ENCODE peak calls at places on chromosomes 6 and 20, in nine cellular contexts. One of them, this sample, is unnamed.

GRCh38 chr20:62816879-62817873 is at the start of gene COL9A3:
- DNase-seq in A549: no peak
- DNase-seq in uterus: no peak
- DNase-seq in fibroblast of lung: no peak
- DNase-seq in prostate gland: no peak
- DNase-seq in spleen: no peak
- DNase-seq in coronary artery: no peak
- DNase-seq in heart left ventricle: no peak
- DNase-seq in thyroid gland: peak
- DNase-seq in this sample: no peak

GRCh38 chr6:148291876-148292275 is 50.8 kb upstream of the SASH1 start:
- DNase-seq in spleen: no peak
- DNase-seq in A549: no peak
- DNase-seq in fibroblast of lung: peak
- DNase-seq in prostate gland: no peak
- DNase-seq in heart left ventricle: no peak
- DNase-seq in thyroid gland: no peak
- DNase-seq in uterus: no peak
- DNase-seq in coronary artery: no peak
- DNase-seq in this sample: no peak

GRCh38 chr20:22924036-22924737 is 110.9 kb upstream of the SSTR4 start:
- DNase-seq in spleen: no peak
- DNase-seq in A549: no peak
- DNase-seq in thyroid gland: no peak
- DNase-seq in uterus: no peak
- DNase-seq in fibroblast of lung: no peak
- DNase-seq in coronary artery: no peak
- DNase-seq in prostate gland: no peak
- DNase-seq in heart left ventricle: peak
- DNase-seq in this sample: peak

GRCh38 chr6:119182875-119183274 is 104.4 kb upstream of the FAM184A start:
- DNase-seq in spleen: no peak
- DNase-seq in A549: no peak
- DNase-seq in uterus: no peak
- DNase-seq in thyroid gland: no peak
- DNase-seq in fibroblast of lung: no peak
- DNase-seq in prostate gland: no peak
- DNase-seq in heart left ventricle: no peak
- DNase-seq in coronary artery: no peak
- DNase-seq in this sample: no peak

GRCh38 chr20:5031206-5031557 is 29.9 kb upstream of the SLC23A2 start:
- DNase-seq in prostate gland: no peak
- DNase-seq in fibroblast of lung: no peak
- DNase-seq in A549: no peak
- DNase-seq in coronary artery: no peak
- DNase-seq in uterus: no peak
- DNase-seq in spleen: no peak
- DNase-seq in thyroid gland: no peak
- DNase-seq in heart left ventricle: no peak
- DNase-seq in this sample: no peak

GRCh38 chr6:15487262-15487661 is 175.6 kb downstream of the DTNBP1 start:
- DNase-seq in prostate gland: no peak
- DNase-seq in heart left ventricle: no peak
- DNase-seq in spleen: no peak
- DNase-seq in fibroblast of lung: no peak
- DNase-seq in coronary artery: no peak
- DNase-seq in A549: no peak
- DNase-seq in thyroid gland: no peak
- DNase-seq in uterus: no peak
- DNase-seq in this sample: no peak

GRCh38 chr6:145044606-145045275 is 690.6 kb downstream of the EPM2A start:
- DNase-seq in A549: no peak
- DNase-seq in uterus: no peak
- DNase-seq in coronary artery: no peak
- DNase-seq in heart left ventricle: no peak
- DNase-seq in fibroblast of lung: peak
- DNase-seq in thyroid gland: no peak
- DNase-seq in spleen: no peak
- DNase-seq in prostate gland: no peak
- DNase-seq in this sample: no peak

GRCh38 chr20:17961600-17961965 is 7.0 kb downstream of the SNX5 start:
- DNase-seq in thyroid gland: no peak
- DNase-seq in heart left ventricle: no peak
- DNase-seq in spleen: no peak
- DNase-seq in coronary artery: no peak
- DNase-seq in fibroblast of lung: no peak
- DNase-seq in A549: no peak
- DNase-seq in uterus: no peak
- DNase-seq in prostate gland: no peak
- DNase-seq in this sample: no peak

GRCh38 chr6:157879034-157879872 is 56.2 kb downstream of the SNX9 start:
- DNase-seq in heart left ventricle: no peak
- DNase-seq in A549: no peak
- DNase-seq in spleen: no peak
- DNase-seq in uterus: no peak
- DNase-seq in thyroid gland: no peak
- DNase-seq in coronary artery: no peak
- DNase-seq in prostate gland: no peak
- DNase-seq in fibroblast of lung: no peak
- DNase-seq in this sample: no peak
- H3K27ac ChIP-seq in heart left ventricle: no peak
- H3K27ac ChIP-seq in A549: no peak
- H3K27ac ChIP-seq in spleen: no peak
- H3K27ac ChIP-seq in uterus: no peak
- H3K27ac ChIP-seq in thyroid gland: no peak
- H3K27ac ChIP-seq in coronary artery: no peak
- H3K27ac ChIP-seq in prostate gland: no peak
- H3K27ac ChIP-seq in fibroblast of lung: no peak
- H3K27ac ChIP-seq in this sample: no peak

GRCh38 chr6:129312865-129313264 is 397.1 kb downstream of the ARHGAP18 start:
- DNase-seq in uterus: no peak
- DNase-seq in heart left ventricle: peak
- DNase-seq in thyroid gland: peak
- DNase-seq in prostate gland: no peak
- DNase-seq in spleen: no peak
- DNase-seq in coronary artery: no peak
- DNase-seq in fibroblast of lung: peak
- DNase-seq in A549: peak
- DNase-seq in this sample: no peak
- H3K4me3 ChIP-seq in uterus: no peak
- H3K4me3 ChIP-seq in heart left ventricle: no peak
- H3K4me3 ChIP-seq in thyroid gland: no peak
- H3K4me3 ChIP-seq in prostate gland: no peak
- H3K4me3 ChIP-seq in spleen: no peak
- H3K4me3 ChIP-seq in coronary artery: no peak
- H3K4me3 ChIP-seq in fibroblast of lung: no peak
- H3K4me3 ChIP-seq in A549: no peak
- H3K4me3 ChIP-seq in this sample: no peak

GRCh38 chr20:58142843-58143185 is 85.6 kb downstream of the ANKRD60 start:
- DNase-seq in A549: no peak
- DNase-seq in fibroblast of lung: no peak
- DNase-seq in heart left ventricle: no peak
- DNase-seq in spleen: no peak
- DNase-seq in thyroid gland: no peak
- DNase-seq in uterus: no peak
- DNase-seq in coronary artery: peak
- DNase-seq in prostate gland: no peak
- DNase-seq in this sample: no peak
- TF ChIP-seq CTCF in A549: no peak
- TF ChIP-seq CTCF in fibroblast of lung: no peak
- TF ChIP-seq CTCF in heart left ventricle: no peak
- TF ChIP-seq CTCF in spleen: no peak
- TF ChIP-seq CTCF in thyroid gland: no peak
- TF ChIP-seq CTCF in uterus: no peak
- TF ChIP-seq CTCF in coronary artery: no peak
- TF ChIP-seq CTCF in prostate gland: no peak
- TF ChIP-seq CTCF in this sample: no peak

GRCh38 chr6:14119764-14120163 is 2.2 kb downstream of the CD83 start:
- DNase-seq in thyroid gland: no peak
- DNase-seq in prostate gland: no peak
- DNase-seq in fibroblast of lung: no peak
- DNase-seq in heart left ventricle: no peak
- DNase-seq in uterus: peak
- DNase-seq in coronary artery: no peak
- DNase-seq in A549: no peak
- DNase-seq in spleen: no peak
- DNase-seq in this sample: no peak

GRCh38 chr6:14121936-14122344 is 4.4 kb downstream of the CD83 start:
- DNase-seq in spleen: no peak
- DNase-seq in coronary artery: no peak
- DNase-seq in uterus: no peak
- DNase-seq in A549: no peak
- DNase-seq in fibroblast of lung: no peak
- DNase-seq in thyroid gland: no peak
- DNase-seq in prostate gland: no peak
- DNase-seq in heart left ventricle: no peak
- DNase-seq in this sample: no peak

GRCh38 chr6:14118091-14118439 is 493 bp downstream of the CD83 start:
- DNase-seq in spleen: no peak
- DNase-seq in heart left ventricle: no peak
- DNase-seq in prostate gland: no peak
- DNase-seq in thyroid gland: no peak
- DNase-seq in A549: no peak
- DNase-seq in fibroblast of lung: no peak
- DNase-seq in uterus: no peak
- DNase-seq in coronary artery: no peak
- DNase-seq in this sample: no peak

GRCh38 chr6:14118444-14118843 is 872 bp downstream of the CD83 start:
- DNase-seq in uterus: no peak
- DNase-seq in prostate gland: no peak
- DNase-seq in heart left ventricle: no peak
- DNase-seq in thyroid gland: no peak
- DNase-seq in fibroblast of lung: no peak
- DNase-seq in spleen: no peak
- DNase-seq in A549: no peak
- DNase-seq in coronary artery: no peak
- DNase-seq in this sample: no peak

DNA sequence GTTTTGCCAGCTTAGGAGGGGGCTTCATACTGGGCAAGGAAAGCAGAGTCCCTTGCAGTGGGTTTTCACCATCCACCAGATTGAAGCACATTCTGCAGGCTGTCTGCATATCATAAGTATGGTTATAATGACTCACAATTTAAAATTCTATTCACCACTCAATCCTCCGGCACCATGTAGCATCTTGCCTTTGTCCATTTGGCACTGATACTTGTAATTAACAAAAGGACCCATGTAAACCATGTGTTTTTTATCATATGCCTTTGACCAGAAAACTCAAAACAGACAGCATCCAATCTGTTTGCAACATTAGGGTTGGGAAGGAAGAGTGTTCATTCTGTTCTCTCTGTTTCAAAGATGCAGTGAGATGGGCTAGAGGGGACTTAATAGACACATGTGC is 3.0 kb downstream of the CD83 start:
- DNase-seq in uterus: no peak
- DNase-seq in A549: no peak
- DNase-seq in thyroid gland: no peak
- DNase-seq in coronary artery: no peak
- DNase-seq in prostate gland: no peak
- DNase-seq in spleen: no peak
- DNase-seq in fibroblast of lung: no peak
- DNase-seq in heart left ventricle: no peak
- DNase-seq in this sample: no peak
- H3K27ac ChIP-seq in uterus: no peak
- H3K27ac ChIP-seq in A549: no peak
- H3K27ac ChIP-seq in thyroid gland: no peak
- H3K27ac ChIP-seq in coronary artery: no peak
- H3K27ac ChIP-seq in prostate gland: no peak
- H3K27ac ChIP-seq in spleen: peak
- H3K27ac ChIP-seq in fibroblast of lung: no peak
- H3K27ac ChIP-seq in heart left ventricle: no peak
- H3K27ac ChIP-seq in this sample: peak